ENCODE peak calls at places on chromosomes 2 and 18, in ten cellular contexts. K is T-helper 17 cell; V is LoVo; E is stimulated activated CD4-positive, alpha-beta T cell treated with anti-CD3 and anti-CD28 coated beads, Interleukin-4, amount 100 ng/mL, for 1 hour; B is HEK293T; N is D341Med; Y is AG20443; S is Kasumi-1; M is T-cell; G is COLO829. T is an unnamed sample.

GRCh38 chr2:205765147-205765546 is 82.8 kb downstream of the NRP2 start:
- DNase-seq in V (no peak), Y (no peak), M (no peak), N (no peak), E (no peak), G (no peak), S (no peak), B (no peak), K (no peak), T (no peak)

GRCh38 chr2:10016802-10017258 is 26.5 kb upstream of the KLF11 start:
- DNase-seq in G (no peak), M (no peak), N (no peak), K (no peak), S (no peak), V (no peak), E (no peak), B (no peak), Y (no peak), T (no peak)

GRCh38 chr2:36246320-36246990 is 109.1 kb upstream of the CRIM1 start:
- DNase-seq in G (no peak), M (no peak), E (no peak), B (no peak), K (no peak), S (peak; percentile 70), V (no peak), N (no peak), Y (no peak), T (peak; percentile 75)

GRCh38 chr18:46946656-46947282 is 29.4 kb downstream of the KATNAL2 start:
- DNase-seq in V (no peak), M (peak; percentile 38), B (peak; percentile 83), Y (peak; percentile 92), E (peak; percentile 51), G (no peak), S (no peak), K (no peak), N (peak; percentile 81), T (peak; percentile 52)

GRCh38 chr2:27086722-27087446 is at the start of gene KHK:
- DNase-seq in B (peak; percentile 51), G (no peak), Y (no peak), V (peak; percentile 45), S (peak; percentile 35), K (no peak), E (peak; percentile 22), M (no peak), N (peak; percentile 66), T (no peak)

GRCh38 chr2:127640082-127641072 is 5.6 kb upstream of the GPR17 start:
- DNase-seq in K (no peak), E (peak; percentile 39), Y (no peak), N (no peak), V (no peak), S (no peak), M (no peak), B (peak; percentile 22), G (no peak), T (no peak)

GRCh38 chr2:30756051-30756719 is 51.1 kb downstream of the CAPN13 start:
- DNase-seq in N (no peak), B (no peak), K (no peak), Y (no peak), M (no peak), G (peak; percentile 83), E (no peak), S (no peak), V (no peak), T (no peak)

GRCh38 chr18:74541703-74542555 is 7.6 kb downstream of the CNDP1 start:
- DNase-seq in K (no peak), V (peak; percentile 58), M (no peak), N (no peak), G (peak; percentile 32), Y (no peak), B (no peak), E (no peak), S (no peak), T (no peak)

GRCh38 chr2:193518061-193518817 is 1323.5 kb upstream of the TMEFF2 start:
- DNase-seq in Y (no peak), V (no peak), B (no peak), K (no peak), M (no peak), G (no peak), S (no peak), E (no peak), N (no peak), T (no peak)

GRCh38 chr2:102276549-102277201 is 34.7 kb upstream of the IL1RL1 start:
- DNase-seq in B (no peak), E (no peak), N (no peak), K (no peak), S (no peak), M (no peak), V (no peak), Y (no peak), G (no peak), T (peak; percentile 27)

GRCh38 chr2:241157841-241158545 is 7.7 kb downstream of the PPP1R7 start:
- DNase-seq in M (no peak), K (no peak), Y (no peak), N (no peak), V (no peak), B (no peak), S (no peak), G (no peak), E (no peak), T (no peak)

GRCh38 chr2:85811850-85812735 is 58.3 kb downstream of the ATOH8 start:
- DNase-seq in Y (no peak), E (no peak), V (no peak), M (no peak), S (no peak), B (no peak), N (no peak), G (no peak), K (no peak), T (no peak)

GRCh38 chr2:64592994-64593655 is 60.6 kb downstream of the SERTAD2 start:
- DNase-seq in E (no peak), M (no peak), N (no peak), G (no peak), Y (no peak), V (no peak), S (no peak), B (no peak), K (no peak), T (no peak)

GRCh38 chr2:132038179-132038882 is 123.4 kb downstream of the ANKRD30BL start:
- DNase-seq in K (no peak), S (no peak), V (no peak), G (no peak), Y (peak; percentile 3), N (peak; percentile 20), B (peak; percentile 5), M (no peak), E (no peak), T (no peak)

GRCh38 chr2:174585657-174586056 is 11.9 kb downstream of the WIPF1 start:
- DNase-seq in Y (no peak), E (no peak), V (no peak), B (no peak), N (no peak), K (no peak), G (no peak), M (no peak), S (no peak), T (no peak)

GRCh38 chr2:192398236-192398635 is 203.5 kb upstream of the TMEFF2 start:
- DNase-seq in Y (no peak), E (no peak), M (no peak), B (no peak), K (no peak), G (peak; percentile 47), V (no peak), S (no peak), N (no peak), T (no peak)

GRCh38 chr2:68721482-68722071 is 13.0 kb upstream of the ARHGAP25 start:
- DNase-seq in N (no peak), E (no peak), Y (no peak), B (no peak), G (no peak), M (peak; percentile 35), V (peak; percentile 79), K (no peak), S (no peak), T (peak; percentile 38)

GRCh38 chr2:27315122-27315521 is 6.9 kb upstream of the UCN start:
- DNase-seq in Y (no peak), M (no peak), K (no peak), N (no peak), S (no peak), E (no peak), G (no peak), V (no peak), B (no peak), T (no peak)

GRCh38 chr2:50777954-50778353 is 254.0 kb downstream of the NRXN1 start:
- DNase-seq in K (no peak), N (no peak), V (no peak), E (no peak), S (no peak), G (no peak), Y (no peak), B (no peak), M (no peak), T (no peak)

GRCh38 chr2:111186123-111186715 is 65.5 kb downstream of the BCL2L11 start:
- DNase-seq in M (no peak), K (no peak), B (no peak), Y (no peak), S (no peak), G (no peak), V (peak; percentile 11), E (no peak), N (no peak), T (no peak)

GRCh38 chr2:173568054-173568453 is 213.4 kb downstream of the CDCA7 start:
- DNase-seq in K (no peak), G (peak; percentile 20), B (peak; percentile 50), V (no peak), Y (no peak), M (no peak), N (no peak), E (no peak), S (peak; percentile 68), T (no peak)